ENCODE peak calls at places on chromosomes 3 and 15, in seven cellular contexts. One of them, this sample, is unnamed.

GRCh38 chr3:69855436-69856162 is 116.3 kb downstream of the MITF start:
- DNase-seq in BE2C: peak; percentile 35
- DNase-seq in left ventricle myocardium inferior: no peak
- DNase-seq in right lobe of liver: no peak
- DNase-seq in mesendoderm: peak; percentile 25
- DNase-seq in sigmoid colon: no peak
- DNase-seq in fibroblast of lung: peak; percentile 37
- DNase-seq in this sample: no peak

GRCh38 chr15:36029606-36030005 is 483.6 kb upstream of the DPH6 start:
- DNase-seq in BE2C: no peak
- DNase-seq in left ventricle myocardium inferior: no peak
- DNase-seq in right lobe of liver: no peak
- DNase-seq in mesendoderm: no peak
- DNase-seq in sigmoid colon: no peak
- DNase-seq in fibroblast of lung: peak; percentile 86
- DNase-seq in this sample: no peak

GRCh38 chr3:42162462-42162861 is 71.3 kb downstream of the TRAK1 start:
- DNase-seq in BE2C: no peak
- DNase-seq in left ventricle myocardium inferior: no peak
- DNase-seq in right lobe of liver: no peak
- DNase-seq in mesendoderm: no peak
- DNase-seq in sigmoid colon: no peak
- DNase-seq in fibroblast of lung: no peak
- DNase-seq in this sample: no peak

GRCh38 chr3:74614133-74614967 is at the start of gene CNTN3:
- DNase-seq in BE2C: peak; percentile 56
- DNase-seq in left ventricle myocardium inferior: peak; percentile 21
- DNase-seq in right lobe of liver: peak; percentile 73
- DNase-seq in mesendoderm: peak; percentile 64
- DNase-seq in sigmoid colon: peak; percentile 59
- DNase-seq in fibroblast of lung: peak; percentile 26
- DNase-seq in this sample: peak; percentile 80

GRCh38 chr15:29937956-29938355 is 115.7 kb upstream of the TJP1 start:
- DNase-seq in BE2C: no peak
- DNase-seq in left ventricle myocardium inferior: no peak
- DNase-seq in right lobe of liver: no peak
- DNase-seq in mesendoderm: no peak
- DNase-seq in sigmoid colon: no peak
- DNase-seq in fibroblast of lung: peak; percentile 72
- DNase-seq in this sample: no peak

GRCh38 chr3:124032351-124032880 is 40.5 kb upstream of the ROPN1 start:
- DNase-seq in BE2C: peak; percentile 78
- DNase-seq in left ventricle myocardium inferior: peak; percentile 58
- DNase-seq in right lobe of liver: peak; percentile 54
- DNase-seq in mesendoderm: peak; percentile 43
- DNase-seq in sigmoid colon: peak; percentile 73
- DNase-seq in fibroblast of lung: peak; percentile 37
- DNase-seq in this sample: peak; percentile 53

GRCh38 chr3:133887951-133888703 is 7.6 kb downstream of the RAB6B start:
- DNase-seq in BE2C: no peak
- DNase-seq in left ventricle myocardium inferior: no peak
- DNase-seq in right lobe of liver: no peak
- DNase-seq in mesendoderm: no peak
- DNase-seq in sigmoid colon: no peak
- DNase-seq in fibroblast of lung: no peak
- DNase-seq in this sample: peak; percentile 32

GRCh38 chr15:60373327-60373726 is 24.5 kb downstream of the ANXA2 start:
- DNase-seq in BE2C: no peak
- DNase-seq in left ventricle myocardium inferior: no peak
- DNase-seq in right lobe of liver: no peak
- DNase-seq in mesendoderm: no peak
- DNase-seq in sigmoid colon: no peak
- DNase-seq in fibroblast of lung: no peak
- DNase-seq in this sample: no peak

GRCh38 chr15:51775967-51776816 is 24.8 kb downstream of the TMOD2 start:
- DNase-seq in BE2C: peak; percentile 66
- DNase-seq in left ventricle myocardium inferior: no peak
- DNase-seq in right lobe of liver: peak; percentile 54
- DNase-seq in mesendoderm: peak; percentile 76
- DNase-seq in sigmoid colon: no peak
- DNase-seq in fibroblast of lung: peak; percentile 30
- DNase-seq in this sample: no peak

GRCh38 chr3:141876381-141876890 is at the start of gene ATP1B3:
- DNase-seq in BE2C: peak; percentile 91
- DNase-seq in left ventricle myocardium inferior: peak; percentile 85
- DNase-seq in right lobe of liver: peak; percentile 86
- DNase-seq in mesendoderm: peak; percentile 82
- DNase-seq in sigmoid colon: peak; percentile 94
- DNase-seq in fibroblast of lung: peak; percentile 83
- DNase-seq in this sample: peak; percentile 95

GRCh38 chr3:54122046-54122801 is at the start of gene CACNA2D3:
- DNase-seq in BE2C: peak; percentile 75
- DNase-seq in left ventricle myocardium inferior: peak; percentile 72
- DNase-seq in right lobe of liver: no peak
- DNase-seq in mesendoderm: peak; percentile 28
- DNase-seq in sigmoid colon: peak; percentile 82
- DNase-seq in fibroblast of lung: peak; percentile 26
- DNase-seq in this sample: peak; percentile 88

GRCh38 chr3:14431556-14431927 is 29.1 kb downstream of the SLC6A6 start:
- DNase-seq in BE2C: no peak
- DNase-seq in left ventricle myocardium inferior: no peak
- DNase-seq in right lobe of liver: no peak
- DNase-seq in mesendoderm: peak; percentile 58
- DNase-seq in sigmoid colon: no peak
- DNase-seq in fibroblast of lung: no peak
- DNase-seq in this sample: no peak

GRCh38 chr3:61662861-61663260 is 101.5 kb downstream of the PTPRG start:
- DNase-seq in BE2C: no peak
- DNase-seq in left ventricle myocardium inferior: no peak
- DNase-seq in right lobe of liver: no peak
- DNase-seq in mesendoderm: no peak
- DNase-seq in sigmoid colon: no peak
- DNase-seq in fibroblast of lung: no peak
- DNase-seq in this sample: no peak

GRCh38 chr3:148990211-148990610 is 1.1 kb upstream of the GYG1 start:
- DNase-seq in BE2C: no peak
- DNase-seq in left ventricle myocardium inferior: no peak
- DNase-seq in right lobe of liver: no peak
- DNase-seq in mesendoderm: no peak
- DNase-seq in sigmoid colon: no peak
- DNase-seq in fibroblast of lung: no peak
- DNase-seq in this sample: no peak

GRCh38 chr15:60721706-60722105 is 242.8 kb upstream of the ICE2 start:
- DNase-seq in BE2C: no peak
- DNase-seq in left ventricle myocardium inferior: no peak
- DNase-seq in right lobe of liver: no peak
- DNase-seq in mesendoderm: no peak
- DNase-seq in sigmoid colon: no peak
- DNase-seq in fibroblast of lung: peak; percentile 59
- DNase-seq in this sample: no peak

GRCh38 chr15:62187425-62187824 is 22.3 kb upstream of the C2CD4B start:
- DNase-seq in BE2C: no peak
- DNase-seq in left ventricle myocardium inferior: no peak
- DNase-seq in right lobe of liver: no peak
- DNase-seq in mesendoderm: no peak
- DNase-seq in sigmoid colon: no peak
- DNase-seq in fibroblast of lung: no peak
- DNase-seq in this sample: no peak

GRCh38 chr15:36888018-36888992 is 212.0 kb downstream of the MEIS2 start:
- DNase-seq in BE2C: peak; percentile 60
- DNase-seq in left ventricle myocardium inferior: no peak
- DNase-seq in right lobe of liver: no peak
- DNase-seq in mesendoderm: peak; percentile 45
- DNase-seq in sigmoid colon: no peak
- DNase-seq in fibroblast of lung: peak; percentile 71
- DNase-seq in this sample: peak; percentile 75

GRCh38 chr3:101722394-101723173 is 1.8 kb upstream of the CEP97 start:
- DNase-seq in BE2C: no peak
- DNase-seq in left ventricle myocardium inferior: no peak
- DNase-seq in right lobe of liver: no peak
- DNase-seq in mesendoderm: no peak
- DNase-seq in sigmoid colon: no peak
- DNase-seq in fibroblast of lung: no peak
- DNase-seq in this sample: no peak

GRCh38 chr3:152096280-152096679 is 172.4 kb upstream of the MBNL1 start:
- DNase-seq in BE2C: no peak
- DNase-seq in left ventricle myocardium inferior: no peak
- DNase-seq in right lobe of liver: no peak
- DNase-seq in mesendoderm: no peak
- DNase-seq in sigmoid colon: no peak
- DNase-seq in fibroblast of lung: no peak
- DNase-seq in this sample: no peak

GRCh38 chr15:52010633-52011595 is 8.1 kb upstream of the MAPK6 start:
- DNase-seq in BE2C: no peak
- DNase-seq in left ventricle myocardium inferior: no peak
- DNase-seq in right lobe of liver: no peak
- DNase-seq in mesendoderm: no peak
- DNase-seq in sigmoid colon: peak; percentile 77
- DNase-seq in fibroblast of lung: peak; percentile 93
- DNase-seq in this sample: no peak

GRCh38 chr3:177228601-177229190 is 31.4 kb upstream of the TBL1XR1 start:
- DNase-seq in BE2C: no peak
- DNase-seq in left ventricle myocardium inferior: no peak
- DNase-seq in right lobe of liver: no peak
- DNase-seq in mesendoderm: no peak
- DNase-seq in sigmoid colon: no peak
- DNase-seq in fibroblast of lung: no peak
- DNase-seq in this sample: no peak

GRCh38 chr3:50078091-50078490 is 10.6 kb upstream of the RBM5 start:
- DNase-seq in BE2C: no peak
- DNase-seq in left ventricle myocardium inferior: no peak
- DNase-seq in right lobe of liver: no peak
- DNase-seq in mesendoderm: no peak
- DNase-seq in sigmoid colon: no peak
- DNase-seq in fibroblast of lung: no peak
- DNase-seq in this sample: no peak

GRCh38 chr15:48641416-48641815 is 4.1 kb downstream of the FBN1 start:
- DNase-seq in BE2C: no peak
- DNase-seq in left ventricle myocardium inferior: no peak
- DNase-seq in right lobe of liver: no peak
- DNase-seq in mesendoderm: no peak
- DNase-seq in sigmoid colon: no peak
- DNase-seq in fibroblast of lung: no peak
- DNase-seq in this sample: no peak
- H3K4me1 ChIP-seq in BE2C: peaks cover 4% of the 10 kb centered on the region
- H3K4me1 ChIP-seq in left ventricle myocardium inferior: peaks cover 63% of the 10 kb centered on the region
- H3K4me1 ChIP-seq in right lobe of liver: no peaks in the 10 kb centered on the region
- H3K4me1 ChIP-seq in mesendoderm: peaks cover 4% of the 10 kb centered on the region
- H3K4me1 ChIP-seq in sigmoid colon: peaks cover 20% of the 10 kb centered on the region
- H3K4me1 ChIP-seq in fibroblast of lung: peaks cover 9% of the 10 kb centered on the region
- H3K4me1 ChIP-seq in this sample: no peaks in the 10 kb centered on the region

GRCh38 chr15:91306155-91306554 is 206.1 kb downstream of the SV2B start:
- DNase-seq in BE2C: no peak
- DNase-seq in left ventricle myocardium inferior: no peak
- DNase-seq in right lobe of liver: no peak
- DNase-seq in mesendoderm: no peak
- DNase-seq in sigmoid colon: no peak
- DNase-seq in fibroblast of lung: no peak
- DNase-seq in this sample: no peak
- H3K4me1 ChIP-seq in BE2C: peaks cover 10% of the 10 kb centered on the region
- H3K4me1 ChIP-seq in left ventricle myocardium inferior: peaks cover 17% of the 10 kb centered on the region
- H3K4me1 ChIP-seq in right lobe of liver: no peaks in the 10 kb centered on the region
- H3K4me1 ChIP-seq in mesendoderm: peaks cover 4% of the 10 kb centered on the region
- H3K4me1 ChIP-seq in sigmoid colon: no peaks in the 10 kb centered on the region
- H3K4me1 ChIP-seq in fibroblast of lung: no peaks in the 10 kb centered on the region
- H3K4me1 ChIP-seq in this sample: no peaks in the 10 kb centered on the region

GRCh38 chr3:187989458-187990153 is 164.4 kb upstream of the LPP start:
- DNase-seq in BE2C: no peak
- DNase-seq in left ventricle myocardium inferior: no peak
- DNase-seq in right lobe of liver: no peak
- DNase-seq in mesendoderm: peak; percentile 79
- DNase-seq in sigmoid colon: no peak
- DNase-seq in fibroblast of lung: peak; percentile 47
- DNase-seq in this sample: no peak

GRCh38 chr3:187987919-187988318 is 166.0 kb upstream of the LPP start:
- DNase-seq in BE2C: no peak
- DNase-seq in left ventricle myocardium inferior: no peak
- DNase-seq in right lobe of liver: no peak
- DNase-seq in mesendoderm: no peak
- DNase-seq in sigmoid colon: no peak
- DNase-seq in fibroblast of lung: no peak
- DNase-seq in this sample: no peak

GRCh38 chr3:187994221-187995085 is 159.5 kb upstream of the LPP start:
- DNase-seq in BE2C: no peak
- DNase-seq in left ventricle myocardium inferior: no peak
- DNase-seq in right lobe of liver: no peak
- DNase-seq in mesendoderm: no peak
- DNase-seq in sigmoid colon: no peak
- DNase-seq in fibroblast of lung: peak; percentile 93
- DNase-seq in this sample: no peak

GRCh38 chr3:187996609-187997008 is 157.3 kb upstream of the LPP start:
- DNase-seq in BE2C: no peak
- DNase-seq in left ventricle myocardium inferior: no peak
- DNase-seq in right lobe of liver: no peak
- DNase-seq in mesendoderm: no peak
- DNase-seq in sigmoid colon: no peak
- DNase-seq in fibroblast of lung: no peak
- DNase-seq in this sample: no peak

GRCh38 chr3:187992609-187993008 is 161.3 kb upstream of the LPP start:
- DNase-seq in BE2C: no peak
- DNase-seq in left ventricle myocardium inferior: no peak
- DNase-seq in right lobe of liver: no peak
- DNase-seq in mesendoderm: no peak
- DNase-seq in sigmoid colon: no peak
- DNase-seq in fibroblast of lung: no peak
- DNase-seq in this sample: no peak
- H3K4me1 ChIP-seq in BE2C: no peaks in the 10 kb centered on the region
- H3K4me1 ChIP-seq in left ventricle myocardium inferior: no peaks in the 10 kb centered on the region
- H3K4me1 ChIP-seq in right lobe of liver: peaks cover 7% of the 10 kb centered on the region
- H3K4me1 ChIP-seq in mesendoderm: peaks cover 4% of the 10 kb centered on the region
- H3K4me1 ChIP-seq in sigmoid colon: no peaks in the 10 kb centered on the region
- H3K4me1 ChIP-seq in fibroblast of lung: no peaks in the 10 kb centered on the region
- H3K4me1 ChIP-seq in this sample: no peaks in the 10 kb centered on the region

DNA sequence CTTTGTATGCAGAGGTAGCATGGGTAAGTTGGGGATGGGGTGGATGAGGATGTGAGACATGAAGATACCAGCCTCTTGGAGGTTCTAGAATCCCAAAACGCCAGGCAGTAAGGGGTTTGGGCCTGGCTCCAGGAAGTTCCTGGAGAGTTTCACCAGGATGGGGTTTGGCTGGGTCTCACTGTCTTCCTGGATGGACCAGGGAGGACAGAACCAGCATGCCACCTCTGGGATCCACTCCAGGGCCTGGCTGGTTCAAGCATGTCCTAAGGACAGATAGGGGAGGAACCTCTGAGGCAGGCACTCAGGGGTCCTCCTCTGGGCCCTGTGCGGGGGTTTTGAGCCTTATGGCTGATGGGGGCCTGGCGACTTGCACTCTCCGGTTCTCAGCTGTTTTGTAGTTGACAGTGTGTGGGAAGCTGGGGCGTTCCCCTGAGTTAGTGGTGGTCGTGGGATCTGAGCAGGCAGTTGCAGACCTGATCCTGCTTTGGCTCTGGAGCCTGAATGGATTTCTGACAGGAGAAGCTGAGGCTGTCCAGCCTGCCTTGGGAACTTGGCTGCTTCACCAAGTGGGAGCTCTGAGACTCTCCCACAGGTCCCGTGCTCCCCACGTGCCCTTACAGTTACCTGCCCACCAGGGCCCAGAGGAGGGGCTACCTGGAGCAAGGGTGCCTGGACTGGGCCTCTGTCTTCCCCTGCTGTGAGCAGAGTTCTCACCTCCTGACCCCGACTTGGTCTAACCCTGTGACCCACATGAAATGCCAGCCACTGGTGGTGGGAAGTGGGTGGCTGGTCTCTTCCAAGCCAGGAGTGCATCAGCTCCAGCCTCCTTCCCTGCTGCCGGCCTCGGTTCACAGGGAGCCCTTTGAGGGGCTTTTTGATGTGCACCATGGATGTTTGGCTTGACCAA is 128.4 kb downstream of the EEFSEC start:
- DNase-seq in BE2C: no peak
- DNase-seq in left ventricle myocardium inferior: no peak
- DNase-seq in right lobe of liver: no peak
- DNase-seq in mesendoderm: no peak
- DNase-seq in sigmoid colon: no peak
- DNase-seq in fibroblast of lung: no peak
- DNase-seq in this sample: peak; percentile 29
- H3K4me1 ChIP-seq in BE2C: peaks cover 49% of the 10 kb centered on the region
- H3K4me1 ChIP-seq in left ventricle myocardium inferior: peaks cover 68% of the 10 kb centered on the region
- H3K4me1 ChIP-seq in right lobe of liver: peaks cover 17% of the 10 kb centered on the region
- H3K4me1 ChIP-seq in mesendoderm: peaks cover 6% of the 10 kb centered on the region
- H3K4me1 ChIP-seq in sigmoid colon: peaks cover 34% of the 10 kb centered on the region
- H3K4me1 ChIP-seq in fibroblast of lung: peaks cover 24% of the 10 kb centered on the region
- H3K4me1 ChIP-seq in this sample: no peaks in the 10 kb centered on the region

This sample was measured in kidney.